ENCODE peak calls at places on chromosomes 7 and 10, in five cellular contexts. One of them, this sample, is unnamed.

GRCh38 chr7:77561354-77561753 is 24.3 kb downstream of the PTPN12 start:
- DNase-seq in esophagus squamous epithelium: no peak
- DNase-seq in AG04450: no peak
- DNase-seq in retinal pigment epithelial cell: no peak
- DNase-seq in heart left ventricle: no peak
- DNase-seq in this sample: no peak

GRCh38 chr10:97759157-97759980 is 12.4 kb downstream of the SFRP5 start:
- DNase-seq in esophagus squamous epithelium: no peak
- DNase-seq in AG04450: peak
- DNase-seq in retinal pigment epithelial cell: peak
- DNase-seq in heart left ventricle: peak
- DNase-seq in this sample: no peak

GRCh38 chr7:110759069-110759468 is 331.9 kb upstream of the LRRN3 start:
- DNase-seq in esophagus squamous epithelium: no peak
- DNase-seq in AG04450: no peak
- DNase-seq in retinal pigment epithelial cell: no peak
- DNase-seq in heart left ventricle: no peak
- DNase-seq in this sample: no peak

GRCh38 chr7:74025146-74025545 is 2.8 kb upstream of the ELN start:
- DNase-seq in esophagus squamous epithelium: no peak
- DNase-seq in AG04450: no peak
- DNase-seq in retinal pigment epithelial cell: no peak
- DNase-seq in heart left ventricle: no peak
- DNase-seq in this sample: no peak

GRCh38 chr7:14861456-14861855 is 41.1 kb downstream of the DGKB start:
- DNase-seq in esophagus squamous epithelium: no peak
- DNase-seq in AG04450: no peak
- DNase-seq in retinal pigment epithelial cell: no peak
- DNase-seq in heart left ventricle: no peak
- DNase-seq in this sample: no peak

GRCh38 chr10:119406888-119407777 is 135.4 kb downstream of the RGS10 start:
- DNase-seq in esophagus squamous epithelium: no peak
- DNase-seq in AG04450: no peak
- DNase-seq in retinal pigment epithelial cell: no peak
- DNase-seq in heart left ventricle: no peak
- DNase-seq in this sample: no peak

GRCh38 chr7:74586258-74587200 is 71.0 kb upstream of the GTF2I start:
- DNase-seq in esophagus squamous epithelium: no peak
- DNase-seq in AG04450: no peak
- DNase-seq in retinal pigment epithelial cell: no peak
- DNase-seq in heart left ventricle: no peak
- DNase-seq in this sample: no peak

GRCh38 chr10:71431216-71431944 is 34.7 kb downstream of the CDH23 start:
- DNase-seq in esophagus squamous epithelium: no peak
- DNase-seq in AG04450: no peak
- DNase-seq in retinal pigment epithelial cell: no peak
- DNase-seq in heart left ventricle: no peak
- DNase-seq in this sample: no peak

GRCh38 chr7:53437336-53437735 is 401.9 kb downstream of the POM121L12 start:
- DNase-seq in esophagus squamous epithelium: no peak
- DNase-seq in AG04450: no peak
- DNase-seq in retinal pigment epithelial cell: no peak
- DNase-seq in heart left ventricle: no peak
- DNase-seq in this sample: no peak

GRCh38 chr7:141575164-141575563 is 24.0 kb downstream of the AGK start:
- DNase-seq in esophagus squamous epithelium: no peak
- DNase-seq in AG04450: no peak
- DNase-seq in retinal pigment epithelial cell: no peak
- DNase-seq in heart left ventricle: no peak
- DNase-seq in this sample: no peak

GRCh38 chr7:79513271-79513670 is 59.8 kb upstream of the MAGI2 start:
- DNase-seq in esophagus squamous epithelium: no peak
- DNase-seq in AG04450: no peak
- DNase-seq in retinal pigment epithelial cell: no peak
- DNase-seq in heart left ventricle: no peak
- DNase-seq in this sample: no peak

GRCh38 chr10:3010819-3011422 is 56.4 kb upstream of the PFKP start:
- DNase-seq in esophagus squamous epithelium: no peak
- DNase-seq in AG04450: no peak
- DNase-seq in retinal pigment epithelial cell: no peak
- DNase-seq in heart left ventricle: no peak
- DNase-seq in this sample: peak

GRCh38 chr10:77325233-77325537 is 312.4 kb downstream of the KCNMA1 start:
- DNase-seq in esophagus squamous epithelium: no peak
- DNase-seq in AG04450: no peak
- DNase-seq in retinal pigment epithelial cell: no peak
- DNase-seq in heart left ventricle: no peak
- DNase-seq in this sample: no peak

GRCh38 chr10:102001435-102002068 is 54.4 kb downstream of the ARMH3 start:
- DNase-seq in esophagus squamous epithelium: no peak
- DNase-seq in AG04450: no peak
- DNase-seq in retinal pigment epithelial cell: peak
- DNase-seq in heart left ventricle: no peak
- DNase-seq in this sample: no peak

GRCh38 chr10:30481603-30482002 is 47.6 kb downstream of the MAP3K8 start:
- DNase-seq in esophagus squamous epithelium: no peak
- DNase-seq in AG04450: no peak
- DNase-seq in retinal pigment epithelial cell: no peak
- DNase-seq in heart left ventricle: no peak
- DNase-seq in this sample: no peak

GRCh38 chr10:103451871-103452713 is at the start of gene CALHM2:
- DNase-seq in esophagus squamous epithelium: no peak
- DNase-seq in AG04450: no peak
- DNase-seq in retinal pigment epithelial cell: no peak
- DNase-seq in heart left ventricle: peak
- DNase-seq in this sample: no peak

GRCh38 chr10:98332623-98333269 is 64.8 kb upstream of the LOXL4 start:
- DNase-seq in esophagus squamous epithelium: no peak
- DNase-seq in AG04450: no peak
- DNase-seq in retinal pigment epithelial cell: no peak
- DNase-seq in heart left ventricle: no peak
- DNase-seq in this sample: no peak

GRCh38 chr10:99544322-99544721 is 11.6 kb downstream of the NKX2-3 start:
- DNase-seq in esophagus squamous epithelium: no peak
- DNase-seq in AG04450: no peak
- DNase-seq in retinal pigment epithelial cell: no peak
- DNase-seq in heart left ventricle: no peak
- DNase-seq in this sample: no peak

GRCh38 chr7:78587443-78588044 is 789.0 kb downstream of the PHTF2 start:
- DNase-seq in esophagus squamous epithelium: no peak
- DNase-seq in AG04450: no peak
- DNase-seq in retinal pigment epithelial cell: no peak
- DNase-seq in heart left ventricle: no peak
- DNase-seq in this sample: no peak

GRCh38 chr7:55130554-55131198 is 111.9 kb downstream of the EGFR start:
- DNase-seq in esophagus squamous epithelium: no peak
- DNase-seq in AG04450: peak
- DNase-seq in retinal pigment epithelial cell: no peak
- DNase-seq in heart left ventricle: peak
- DNase-seq in this sample: peak

GRCh38 chr7:92158660-92159575 is 20.0 kb downstream of the LRRD1 start:
- DNase-seq in esophagus squamous epithelium: no peak
- DNase-seq in AG04450: peak
- DNase-seq in retinal pigment epithelial cell: no peak
- DNase-seq in heart left ventricle: no peak
- DNase-seq in this sample: no peak

GRCh38 chr7:22485189-22485588 is 14.8 kb downstream of the STEAP1B start:
- DNase-seq in esophagus squamous epithelium: no peak
- DNase-seq in AG04450: no peak
- DNase-seq in retinal pigment epithelial cell: peak
- DNase-seq in heart left ventricle: no peak
- DNase-seq in this sample: no peak

GRCh38 chr10:48623607-48624132 is 18.8 kb upstream of the ARHGAP22 start:
- DNase-seq in esophagus squamous epithelium: no peak
- DNase-seq in AG04450: no peak
- DNase-seq in retinal pigment epithelial cell: no peak
- DNase-seq in heart left ventricle: no peak
- DNase-seq in this sample: peak

GRCh38 chr7:44048031-44048795 is 3.7 kb downstream of the DBNL start:
- DNase-seq in esophagus squamous epithelium: no peak
- DNase-seq in AG04450: no peak
- DNase-seq in retinal pigment epithelial cell: no peak
- DNase-seq in heart left ventricle: no peak
- DNase-seq in this sample: no peak

GRCh38 chr7:143929224-143929920 is 5.7 kb upstream of the OR2F2 start:
- DNase-seq in esophagus squamous epithelium: no peak
- DNase-seq in AG04450: no peak
- DNase-seq in retinal pigment epithelial cell: no peak
- DNase-seq in heart left ventricle: no peak
- DNase-seq in this sample: no peak

GRCh38 chr7:31134246-31135188 is 82.4 kb downstream of the ADCYAP1R1 start:
- DNase-seq in esophagus squamous epithelium: no peak
- DNase-seq in AG04450: peak
- DNase-seq in retinal pigment epithelial cell: no peak
- DNase-seq in heart left ventricle: peak
- DNase-seq in this sample: peak

GRCh38 chr10:13957856-13958255 is 371.1 kb downstream of the PRPF18 start:
- DNase-seq in esophagus squamous epithelium: no peak
- DNase-seq in AG04450: no peak
- DNase-seq in retinal pigment epithelial cell: no peak
- DNase-seq in heart left ventricle: no peak
- DNase-seq in this sample: no peak

GRCh38 chr10:125605167-125605566 is 77.8 kb downstream of the TEX36 start:
- DNase-seq in esophagus squamous epithelium: no peak
- DNase-seq in AG04450: no peak
- DNase-seq in retinal pigment epithelial cell: peak
- DNase-seq in heart left ventricle: no peak
- DNase-seq in this sample: no peak

GRCh38 chr10:114392112-114392835 is 12.0 kb downstream of the AFAP1L2 start:
- DNase-seq in esophagus squamous epithelium: no peak
- DNase-seq in AG04450: no peak
- DNase-seq in retinal pigment epithelial cell: no peak
- DNase-seq in heart left ventricle: no peak
- DNase-seq in this sample: no peak

GRCh38 chr7:149732611-149733010 is 40.8 kb downstream of the ZNF467 start:
- DNase-seq in esophagus squamous epithelium: no peak
- DNase-seq in AG04450: no peak
- DNase-seq in retinal pigment epithelial cell: no peak
- DNase-seq in heart left ventricle: no peak
- DNase-seq in this sample: no peak

GRCh38 chr10:43390791-43391190 is 18.2 kb downstream of the HNRNPF start:
- DNase-seq in esophagus squamous epithelium: no peak
- DNase-seq in AG04450: no peak
- DNase-seq in retinal pigment epithelial cell: no peak
- DNase-seq in heart left ventricle: no peak
- DNase-seq in this sample: no peak
- TF ChIP-seq CTCF in esophagus squamous epithelium: peak
- TF ChIP-seq CTCF in AG04450: peak
- TF ChIP-seq CTCF in retinal pigment epithelial cell: peak
- TF ChIP-seq CTCF in heart left ventricle: peak
- TF ChIP-seq CTCF in this sample: peak

GRCh38 chr10:132735341-132735775 is 50.6 kb downstream of the NKX6-2 start:
- DNase-seq in esophagus squamous epithelium: no peak
- DNase-seq in AG04450: no peak
- DNase-seq in retinal pigment epithelial cell: no peak
- DNase-seq in heart left ventricle: no peak
- DNase-seq in this sample: no peak
- H3K4me3 ChIP-seq in esophagus squamous epithelium: no peak
- H3K4me3 ChIP-seq in AG04450: no peak
- H3K4me3 ChIP-seq in retinal pigment epithelial cell: no peak
- H3K4me3 ChIP-seq in heart left ventricle: no peak
- H3K4me3 ChIP-seq in this sample: no peak

GRCh38 chr10:44689368-44689767 is 221.8 kb upstream of the TMEM72 start:
- DNase-seq in esophagus squamous epithelium: no peak
- DNase-seq in AG04450: no peak
- DNase-seq in retinal pigment epithelial cell: no peak
- DNase-seq in heart left ventricle: no peak
- DNase-seq in this sample: no peak
- TF ChIP-seq CTCF in esophagus squamous epithelium: no peak
- TF ChIP-seq CTCF in AG04450: peak
- TF ChIP-seq CTCF in retinal pigment epithelial cell: peak
- TF ChIP-seq CTCF in heart left ventricle: no peak
- TF ChIP-seq CTCF in this sample: peak

GRCh38 chr7:51121036-51121780 is 195.4 kb downstream of the COBL start:
- DNase-seq in esophagus squamous epithelium: no peak
- DNase-seq in AG04450: no peak
- DNase-seq in retinal pigment epithelial cell: no peak
- DNase-seq in heart left ventricle: no peak
- DNase-seq in this sample: no peak
- H3K4me3 ChIP-seq in esophagus squamous epithelium: no peak
- H3K4me3 ChIP-seq in AG04450: no peak
- H3K4me3 ChIP-seq in retinal pigment epithelial cell: no peak
- H3K4me3 ChIP-seq in heart left ventricle: no peak
- H3K4me3 ChIP-seq in this sample: no peak

DNA sequence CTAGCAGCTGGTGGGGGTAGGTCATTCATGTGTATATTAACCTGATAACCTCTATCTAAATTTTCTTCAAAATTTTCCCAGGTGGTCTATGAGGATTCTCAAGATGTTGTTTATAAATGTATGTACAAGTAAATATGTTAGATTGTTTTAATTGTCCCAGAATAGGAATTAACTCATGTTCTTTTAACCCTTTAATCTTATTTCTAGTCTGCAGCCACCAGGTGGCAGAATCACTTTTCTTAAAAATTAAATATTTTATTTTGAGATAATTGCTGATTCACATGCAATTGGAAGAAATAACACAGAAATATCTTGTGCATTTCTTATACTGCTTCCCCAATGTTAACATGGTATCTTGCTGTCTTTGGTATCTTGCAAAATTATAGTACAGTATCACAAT is 589.5 kb downstream of the ARL4A start:
- DNase-seq in esophagus squamous epithelium: no peak
- DNase-seq in AG04450: no peak
- DNase-seq in retinal pigment epithelial cell: no peak
- DNase-seq in heart left ventricle: no peak
- DNase-seq in this sample: no peak
- TF ChIP-seq CTCF in esophagus squamous epithelium: peak
- TF ChIP-seq CTCF in AG04450: peak
- TF ChIP-seq CTCF in retinal pigment epithelial cell: peak
- TF ChIP-seq CTCF in heart left ventricle: peak
- TF ChIP-seq CTCF in this sample: peak